ENCODE peak calls at places on chromosomes 5 and 9, in four cellular contexts. Y is body of pancreas, F is psoas muscle, S is tibial artery. D is an unnamed sample.

GRCh38 chr5:158022393-158022792 is 163.4 kb upstream of the CLINT1 start:
- DNase-seq in Y (no peak), S (no peak), F (no peak), D (no peak)

GRCh38 chr5:62144395-62145022 is 161.5 kb upstream of the KIF2A start:
- DNase-seq in Y (peak), F (no peak), S (no peak), D (peak)

GRCh38 chr5:36481721-36482120 is 124.7 kb upstream of the SLC1A3 start:
- DNase-seq in Y (no peak), F (no peak), S (no peak), D (no peak)

GRCh38 chr5:102889033-102889432 is 133.9 kb downstream of the PAM start:
- DNase-seq in Y (no peak), S (no peak), F (no peak), D (no peak)

GRCh38 chr5:33841829-33842228 is 50.0 kb downstream of the ADAMTS12 start:
- DNase-seq in S (no peak), Y (no peak), F (no peak), D (no peak)

GRCh38 chr5:36388288-36388687 is 86.6 kb upstream of the RANBP3L start:
- DNase-seq in S (no peak), F (no peak), Y (no peak), D (no peak)

GRCh38 chr9:133892193-133892920 is 99.8 kb downstream of the VAV2 start:
- DNase-seq in F (no peak), S (no peak), Y (no peak), D (no peak)

GRCh38 chr9:12859704-12860251 is 85.0 kb downstream of the LURAP1L start:
- DNase-seq in Y (no peak), S (no peak), F (no peak), D (no peak)

GRCh38 chr5:150781706-150782614 is 3.4 kb downstream of the SMIM3 start:
- DNase-seq in Y (peak), S (peak), F (peak), D (peak)

GRCh38 chr5:53604309-53604708 is 43.9 kb downstream of the NDUFS4 start:
- DNase-seq in F (no peak), Y (no peak), S (no peak), D (no peak)

GRCh38 chr9:20552874-20553624 is 69.2 kb downstream of the MLLT3 start:
- DNase-seq in F (no peak), Y (no peak), S (no peak), D (no peak)

GRCh38 chr9:115888131-115888530 is 265.5 kb upstream of the PAPPA start:
- DNase-seq in F (no peak), Y (no peak), S (no peak), D (no peak)

DNA sequence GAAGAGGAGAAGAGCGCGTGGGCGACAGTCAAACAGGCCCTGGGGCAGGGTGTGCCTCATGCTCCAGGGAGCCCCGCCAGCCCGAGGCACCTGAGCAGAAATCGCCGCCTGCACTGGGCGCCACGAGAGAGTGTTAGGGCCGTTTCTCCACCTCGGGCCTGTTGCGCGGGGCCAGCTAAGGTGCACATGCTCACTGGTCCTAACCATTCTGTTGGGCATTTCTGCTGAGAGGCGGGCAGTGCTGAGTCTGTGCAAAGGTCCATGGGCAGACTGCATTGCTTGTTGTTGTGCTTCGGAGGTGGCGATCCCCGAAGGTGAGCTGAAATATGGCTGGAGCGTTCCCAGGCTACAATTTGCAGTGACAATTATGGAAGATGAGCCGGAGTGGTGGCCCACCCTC is 367.8 kb upstream of the SPATA31A5 start:
- DNase-seq in S (no peak), Y (no peak), F (no peak), D (no peak)
- H3K27ac ChIP-seq in S (no peak), Y (no peak), F (no peak), D (no peak)

DNA sequence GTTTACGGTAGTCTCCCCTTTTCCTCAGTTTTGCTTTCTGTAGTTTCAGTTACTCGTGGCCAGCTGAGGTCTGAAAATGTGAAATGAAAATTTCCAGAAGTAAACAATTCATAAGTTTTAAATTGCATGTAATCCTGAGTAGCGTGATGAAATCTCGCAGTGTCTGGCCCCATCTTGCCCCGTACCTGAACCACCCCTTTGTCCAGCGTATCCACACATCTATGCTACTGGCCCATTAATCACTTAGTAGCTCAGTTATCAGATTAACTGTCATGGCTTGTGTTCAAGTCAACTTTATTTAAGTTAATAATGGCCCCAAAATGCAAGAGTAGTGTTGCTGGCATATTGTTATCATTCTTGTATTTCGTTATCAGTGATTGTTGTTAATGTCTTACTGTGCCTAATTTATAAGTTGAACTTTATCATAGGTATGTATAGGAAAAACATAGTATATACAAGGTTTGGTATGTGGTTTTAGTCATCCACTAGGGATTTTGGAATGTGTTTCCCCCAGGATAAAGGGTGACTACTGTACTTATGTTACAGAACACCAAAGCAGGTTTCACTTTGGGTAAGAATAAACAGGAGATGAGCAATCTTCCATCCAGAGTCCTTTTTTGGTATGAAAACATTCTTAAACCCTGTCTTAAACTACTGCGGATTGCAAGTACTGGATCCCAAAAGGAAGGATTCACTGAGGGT is 118.4 kb upstream of the KCNN2 start:
- DNase-seq in S (no peak), F (no peak), Y (no peak), D (no peak)
- H3K27ac ChIP-seq in S (no peak), F (no peak), Y (no peak), D (no peak)

GRCh38 chr5:149358818-149359217 is 972 bp downstream of the PCYOX1L start:
- DNase-seq in S (no peak), F (no peak), Y (no peak), D (no peak)

GRCh38 chr5:149356391-149356790 is 1.5 kb upstream of the PCYOX1L start:
- DNase-seq in S (no peak), Y (no peak), F (no peak), D (no peak)

GRCh38 chr5:149360262-149360661 is 2.4 kb downstream of the PCYOX1L start:
- DNase-seq in F (no peak), Y (no peak), S (no peak), D (no peak)

GRCh38 chr5:149357370-149358293 is at the start of gene PCYOX1L:
- DNase-seq in Y (peak), F (peak), S (peak), D (peak)

GRCh38 chr5:149358294-149358651 is 427 bp downstream of the PCYOX1L start:
- DNase-seq in F (peak), Y (peak), S (no peak), D (peak)
- H3K27ac ChIP-seq in F (peak), Y (no peak), S (peak), D (peak)

GRCh38 chr9:129610473-129611301 is 10.2 kb downstream of the C9orf50 start:
- DNase-seq in F (peak), Y (peak), S (peak), D (peak)

GRCh38 chr9:129609486-129610192 is 11.3 kb downstream of the C9orf50 start:
- DNase-seq in S (peak), F (peak), Y (peak), D (peak)

GRCh38 chr9:129610193-129610472 is 10.8 kb downstream of the C9orf50 start:
- DNase-seq in F (no peak), S (no peak), Y (no peak), D (no peak)

GRCh38 chr9:129607026-129607397 is 13.9 kb downstream of the C9orf50 start:
- DNase-seq in S (no peak), F (no peak), Y (no peak), D (no peak)

DNA sequence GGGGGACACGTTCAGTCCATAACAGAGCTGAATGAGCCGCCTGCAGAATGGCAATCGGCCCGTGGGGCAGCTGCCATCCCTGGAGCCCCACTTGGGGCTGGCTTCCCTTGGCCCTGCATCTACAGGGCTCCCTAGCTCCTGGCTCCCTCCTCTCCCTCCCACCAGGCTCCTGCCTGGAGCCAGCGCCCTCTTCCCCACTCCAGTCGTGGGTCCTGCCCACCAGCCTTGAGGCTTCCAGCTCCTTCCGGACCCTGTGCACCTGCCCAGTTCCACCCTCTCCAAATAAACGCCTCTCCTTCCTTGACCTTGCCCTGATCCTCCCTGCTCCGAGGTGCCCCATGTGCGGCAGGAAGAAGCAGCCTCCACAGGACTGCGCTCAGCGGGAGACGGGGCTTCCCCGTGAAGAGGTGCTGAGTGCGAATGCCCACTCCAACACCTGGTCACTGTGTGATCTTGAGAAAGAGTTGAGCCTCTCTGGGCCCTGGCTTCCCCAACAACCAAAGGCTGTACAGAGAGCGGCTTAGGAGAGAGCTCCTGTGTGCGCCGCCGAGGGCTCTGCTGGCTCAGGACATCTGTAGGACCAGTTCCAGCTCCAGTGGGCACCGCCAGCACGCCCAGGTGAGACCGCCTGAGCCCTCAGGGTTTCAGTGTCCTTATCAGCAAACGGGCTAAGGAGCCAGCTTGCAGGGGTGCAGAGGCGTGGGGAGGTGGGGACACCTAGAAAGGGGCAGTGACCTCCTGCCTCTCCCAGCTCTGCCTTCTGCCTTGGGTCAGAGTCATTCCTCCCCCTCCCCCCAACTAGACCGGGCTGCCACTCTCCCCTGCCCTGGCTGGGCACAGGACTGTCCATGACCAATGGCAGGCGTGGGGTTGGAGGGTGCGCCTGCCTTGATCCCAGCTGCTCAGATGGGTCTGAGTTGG is 12.1 kb downstream of the C9orf50 start:
- DNase-seq in F (no peak), Y (peak), S (no peak), D (peak)
- H3K27ac ChIP-seq in F (peak), Y (peak), S (peak), D (peak)

GRCh38 chr9:89482056-89482784 is 15.7 kb downstream of the SEMA4D start:
- DNase-seq in F (no peak), S (no peak), Y (no peak), D (no peak)
- H3K27ac ChIP-seq in F (peak), S (no peak), Y (no peak), D (no peak)

GRCh38 chr9:137761793-137762192 is 115.8 kb upstream of the CACNA1B start:
- DNase-seq in Y (no peak), F (no peak), S (no peak), D (no peak)
- H3K27ac ChIP-seq in Y (no peak), F (peak), S (no peak), D (no peak)

GRCh38 chr5:148653840-148654781 is at the start of gene HTR4:
- DNase-seq in Y (no peak), S (no peak), F (peak), D (no peak)
- H3K27ac ChIP-seq in Y (no peak), S (no peak), F (no peak), D (no peak)

GRCh38 chr5:119218830-119219782 is 136.7 kb upstream of the TNFAIP8 start:
- DNase-seq in S (no peak), Y (no peak), F (no peak), D (no peak)
- H3K27ac ChIP-seq in S (no peak), Y (no peak), F (no peak), D (no peak)

DNA sequence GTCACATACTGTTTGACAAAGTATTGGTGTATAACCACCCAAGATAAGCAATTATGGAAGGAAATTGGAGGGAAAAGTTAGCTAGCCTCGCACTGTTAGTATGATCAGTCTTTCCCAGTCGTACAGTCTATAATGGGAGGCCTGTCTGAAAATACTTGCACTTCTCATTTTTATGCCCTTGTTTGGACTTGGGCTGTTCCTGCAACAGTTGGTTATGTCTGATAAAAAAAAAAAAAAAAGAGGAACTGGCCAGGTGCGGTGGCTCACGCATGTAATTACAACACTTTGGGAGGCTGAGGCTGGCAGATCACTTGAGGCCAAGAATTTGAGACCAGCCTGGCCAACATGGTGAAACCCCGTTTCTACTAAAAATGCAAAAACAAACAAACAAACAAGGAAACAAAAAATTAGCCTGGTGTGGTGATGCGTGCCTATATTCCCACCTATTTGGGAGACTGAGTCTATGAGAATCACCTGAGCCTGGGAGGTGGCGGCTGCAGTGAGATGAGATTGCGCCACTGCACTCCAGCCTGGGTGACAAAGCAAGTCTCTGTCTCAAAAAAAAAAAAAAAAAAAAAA is 58.3 kb upstream of the ANKRD33B start:
- DNase-seq in S (no peak), Y (no peak), F (no peak), D (no peak)
- H3K27ac ChIP-seq in S (no peak), Y (no peak), F (no peak), D (no peak)